ENCODE peak calls at places on chromosomes 13 and 19, in nine cellular contexts. H, C, X, L, G, E, N, K and T are unnamed samples.

GRCh38 chr13:25422153-25422552 is 50.4 kb downstream of the ATP8A2 start:
- DNase-seq in H (no peak), C (no peak), X (no peak), L (no peak), G (no peak), E (no peak), N (no peak), K (no peak), T (no peak)

GRCh38 chr19:37953576-37954303 is 46.7 kb downstream of the SIPA1L3 start:
- DNase-seq in H (no peak), C (no peak), X (peak), L (no peak), G (no peak), E (no peak), N (no peak), K (peak), T (no peak)

GRCh38 chr19:3224346-3225325 is at the start of gene CELF5:
- DNase-seq in H (no peak), C (peak), X (peak), L (peak), G (no peak), E (no peak), N (no peak), K (peak), T (no peak)

GRCh38 chr19:41861098-41861768 is 1.2 kb downstream of the RPS19 start:
- DNase-seq in H (no peak), C (no peak), X (no peak), L (no peak), G (no peak), E (no peak), N (no peak), K (no peak), T (no peak)

GRCh38 chr19:44571830-44572661 is 41.3 kb upstream of the IGSF23 start:
- DNase-seq in H (no peak), C (no peak), X (no peak), L (no peak), G (no peak), E (no peak), N (no peak), K (no peak), T (no peak)

GRCh38 chr19:58395979-58396627 is 647 bp downstream of the RNF225 start:
- DNase-seq in H (no peak), C (no peak), X (peak), L (no peak), G (no peak), E (no peak), N (no peak), K (no peak), T (no peak)

GRCh38 chr19:53577968-53578367 is 40.0 kb downstream of the ZNF331 start:
- DNase-seq in H (peak), C (no peak), X (no peak), L (no peak), G (no peak), E (no peak), N (no peak), K (no peak), T (peak)

GRCh38 chr19:53192771-53193533 is at the start of gene ZNF665:
- DNase-seq in H (peak), C (peak), X (peak), L (peak), G (peak), E (peak), N (peak), K (peak), T (no peak)

GRCh38 chr13:96822900-96823299 is 171.4 kb downstream of the OXGR1 start:
- DNase-seq in H (no peak), C (no peak), X (peak), L (no peak), G (no peak), E (peak), N (no peak), K (peak), T (no peak)

GRCh38 chr19:15779756-15780476 is 7.5 kb upstream of the OR10H5 start:
- DNase-seq in H (peak), C (no peak), X (peak), L (no peak), G (no peak), E (peak), N (peak), K (no peak), T (no peak)

GRCh38 chr19:4057913-4058695 is 8.6 kb downstream of the ZBTB7A start:
- DNase-seq in H (peak), C (no peak), X (peak), L (no peak), G (peak), E (peak), N (peak), K (peak), T (no peak)

GRCh38 chr13:24995225-24995804 is 100.6 kb upstream of the PABPC3 start:
- DNase-seq in H (no peak), C (peak), X (peak), L (no peak), G (peak), E (no peak), N (no peak), K (peak), T (no peak)

GRCh38 chr19:53909471-53910169 is 542 bp downstream of the CACNG7 start:
- DNase-seq in H (no peak), C (no peak), X (no peak), L (no peak), G (no peak), E (peak), N (peak), K (no peak), T (no peak)

GRCh38 chr19:48135411-48135810 is 24.8 kb upstream of the PLA2G4C start:
- DNase-seq in H (no peak), C (no peak), X (no peak), L (no peak), G (no peak), E (no peak), N (no peak), K (no peak), T (no peak)

GRCh38 chr19:2623743-2624142 is 78.8 kb downstream of the GNG7 start:
- DNase-seq in H (no peak), C (no peak), X (no peak), L (no peak), G (no peak), E (no peak), N (no peak), K (no peak), T (no peak)

GRCh38 chr19:13692096-13692495 is 72.2 kb upstream of the MRI1 start:
- DNase-seq in H (no peak), C (peak), X (peak), L (no peak), G (peak), E (peak), N (no peak), K (peak), T (no peak)

GRCh38 chr13:75151081-75151643 is 330.8 kb downstream of the TBC1D4 start:
- DNase-seq in H (no peak), C (no peak), X (peak), L (no peak), G (peak), E (no peak), N (no peak), K (peak), T (no peak)

GRCh38 chr13:33164331-33164730 is 121.2 kb downstream of the STARD13 start:
- DNase-seq in H (no peak), C (no peak), X (no peak), L (no peak), G (no peak), E (no peak), N (no peak), K (peak), T (no peak)

GRCh38 chr13:45781553-45782326 is 69.8 kb downstream of the SIAH3 start:
- DNase-seq in H (peak), C (peak), X (no peak), L (no peak), G (no peak), E (no peak), N (peak), K (peak), T (no peak)

GRCh38 chr19:46748325-46749109 is 2.3 kb upstream of the STRN4 start:
- DNase-seq in H (peak), C (no peak), X (peak), L (peak), G (peak), E (no peak), N (peak), K (peak), T (no peak)

GRCh38 chr19:42762782-42763181 is 2.7 kb downstream of the PSG8 start:
- DNase-seq in H (no peak), C (no peak), X (peak), L (no peak), G (no peak), E (no peak), N (no peak), K (peak), T (no peak)

GRCh38 chr13:80585531-80585930 is 244.6 kb upstream of the SPRY2 start:
- DNase-seq in H (no peak), C (no peak), X (no peak), L (no peak), G (no peak), E (no peak), N (no peak), K (no peak), T (no peak)

GRCh38 chr13:47334173-47334572 is 437.3 kb upstream of the HTR2A start:
- DNase-seq in H (no peak), C (no peak), X (peak), L (no peak), G (peak), E (no peak), N (no peak), K (peak), T (no peak)